ENCODE peak calls at places on chromosomes 7 and 10, in eight cellular contexts. F is stimulated activated CD4-positive, alpha-beta T cell treated with anti-CD3 and anti-CD28 coated beads, Interleukin-12 subunit alpha, Interleukin-12 subunit beta, amount 100 ng/mL, for 24 hours; J is WTC11; R is neural progenitor cell; S is naive thymus-derived CD8-positive, alpha-beta T cell; I is progenitor cell of endocrine pancreas; P is ovary; B is GM18507. K is an unnamed sample.

GRCh38 chr7:143325215-143325614 is 9.3 kb downstream of the CLCN1 start:
- DNase-seq in F (no peak), J (no peak), R (no peak), S (no peak), I (no peak), P (no peak), B (no peak), K (no peak)

GRCh38 chr7:133081119-133081604 is 728 bp downstream of the CHCHD3 start:
- DNase-seq in F (no peak), J (peak), R (peak), S (no peak), I (no peak), P (peak), B (no peak), K (no peak)

GRCh38 chr7:101100858-101101847 is 15.9 kb downstream of the TRIM56 start:
- DNase-seq in F (no peak), J (no peak), R (no peak), S (no peak), I (no peak), P (no peak), B (no peak), K (no peak)

GRCh38 chr7:155460926-155461613 is 3.1 kb downstream of the EN2 start:
- DNase-seq in F (no peak), J (no peak), R (no peak), S (no peak), I (no peak), P (no peak), B (no peak), K (no peak)

GRCh38 chr7:28840515-28841125 is 117.5 kb downstream of the TRIL start:
- DNase-seq in F (no peak), J (no peak), R (no peak), S (no peak), I (no peak), P (no peak), B (no peak), K (peak)

GRCh38 chr7:155435110-155435509 is 22.8 kb upstream of the EN2 start:
- DNase-seq in F (no peak), J (no peak), R (no peak), S (no peak), I (no peak), P (no peak), B (no peak), K (no peak)

GRCh38 chr10:92848441-92849233 is at the start of gene EXOC6:
- DNase-seq in F (peak), J (peak), R (peak), S (peak), I (peak), P (peak), B (peak), K (peak)

GRCh38 chr10:246431-246830 is 111.2 kb downstream of the ZMYND11 start:
- DNase-seq in F (no peak), J (no peak), R (no peak), S (no peak), I (no peak), P (no peak), B (no peak), K (no peak)

GRCh38 chr10:102596506-102596971 is 47.7 kb upstream of the TRIM8 start:
- DNase-seq in F (no peak), J (peak), R (peak), S (peak), I (no peak), P (no peak), B (peak), K (peak)

GRCh38 chr7:32586291-32587221 is 91.3 kb downstream of the AVL9 start:
- DNase-seq in F (no peak), J (no peak), R (no peak), S (no peak), I (no peak), P (no peak), B (no peak), K (no peak)